ENCODE peak calls at places on chromosomes 6 and 20, in nine cellular contexts. N, O, D, W, R, C, L, V and Y are unnamed samples.
A peak's percentile ranks its signal among the peaks of the same experiment; 100 is the strongest.

GRCh38 chr6:114304304-114304887 is 38.4 kb downstream of the HS3ST5 start:
- DNase-seq in N (no peak), O (no peak), D (peak; percentile 29), W (peak; percentile 47), R (peak; percentile 4), C (no peak), L (no peak), V (peak; percentile 4), Y (no peak)

GRCh38 chr20:63536997-63537524 is at the start of gene PTK6:
- DNase-seq in N (peak; percentile 75), O (no peak), D (no peak), W (no peak), R (no peak), C (peak; percentile 81), L (no peak), V (no peak), Y (no peak)

GRCh38 chr6:74720923-74721322 is 484.9 kb downstream of the COL12A1 start:
- DNase-seq in N (no peak), O (no peak), D (no peak), W (peak; percentile 18), R (no peak), C (no peak), L (no peak), V (no peak), Y (no peak)

GRCh38 chr6:41699063-41699462 is 36.3 kb downstream of the TFEB start:
- DNase-seq in N (no peak), O (no peak), D (no peak), W (no peak), R (no peak), C (peak; percentile 25), L (no peak), V (no peak), Y (no peak)

GRCh38 chr20:48682529-48683385 is 145.0 kb downstream of the PREX1 start:
- DNase-seq in N (peak; percentile 89), O (peak; percentile 85), D (peak; percentile 99), W (peak; percentile 98), R (peak; percentile 94), C (peak; percentile 93), L (no peak), V (no peak), Y (peak; percentile 95)

GRCh38 chr20:59291740-59292139 is 8.7 kb upstream of the EDN3 start:
- DNase-seq in N (no peak), O (no peak), D (no peak), W (no peak), R (no peak), C (no peak), L (no peak), V (no peak), Y (no peak)

GRCh38 chr6:111411978-111412574 is 70.9 kb downstream of the REV3L start:
- DNase-seq in N (no peak), O (no peak), D (no peak), W (no peak), R (no peak), C (no peak), L (no peak), V (no peak), Y (no peak)

GRCh38 chr20:23636182-23636907 is 1.4 kb downstream of the CST3 start:
- DNase-seq in N (no peak), O (no peak), D (no peak), W (no peak), R (no peak), C (no peak), L (no peak), V (no peak), Y (no peak)

GRCh38 chr20:19812696-19813095 is 54.6 kb downstream of the RIN2 start:
- DNase-seq in N (no peak), O (no peak), D (no peak), W (no peak), R (no peak), C (no peak), L (no peak), V (no peak), Y (no peak)

GRCh38 chr6:90490030-90490429 is 96.8 kb downstream of the MAP3K7 start:
- DNase-seq in N (no peak), O (no peak), D (no peak), W (peak; percentile 29), R (no peak), C (no peak), L (no peak), V (no peak), Y (no peak)

GRCh38 chr6:80425089-80425823 is 318.8 kb downstream of the BCKDHB start:
- DNase-seq in N (no peak), O (no peak), D (peak; percentile 95), W (peak; percentile 82), R (peak; percentile 87), C (no peak), L (no peak), V (no peak), Y (no peak)

GRCh38 chr20:9071976-9072726 is 3.3 kb downstream of the PLCB4 start:
- DNase-seq in N (no peak), O (no peak), D (peak; percentile 40), W (no peak), R (peak; percentile 34), C (no peak), L (no peak), V (no peak), Y (no peak)

GRCh38 chr6:162526960-162527359 is 200.6 kb downstream of the PRKN start:
- DNase-seq in N (no peak), O (no peak), D (no peak), W (no peak), R (no peak), C (no peak), L (no peak), V (no peak), Y (no peak)

GRCh38 chr6:116111552-116112528 is 11.2 kb downstream of the NT5DC1 start:
- DNase-seq in N (no peak), O (no peak), D (peak; percentile 65), W (peak; percentile 65), R (peak; percentile 44), C (no peak), L (no peak), V (no peak), Y (no peak)

GRCh38 chr6:127289934-127290333 is 23.3 kb downstream of the RNF146 start:
- DNase-seq in N (peak; percentile 39), O (no peak), D (no peak), W (no peak), R (no peak), C (no peak), L (no peak), V (no peak), Y (no peak)

GRCh38 chr20:58613061-58613854 is 37.8 kb upstream of the STX16 start:
- DNase-seq in N (no peak), O (no peak), D (no peak), W (no peak), R (no peak), C (no peak), L (no peak), V (no peak), Y (no peak)

GRCh38 chr6:161444966-161445799 is 171.3 kb upstream of the AGPAT4 start:
- DNase-seq in N (no peak), O (no peak), D (no peak), W (no peak), R (no peak), C (no peak), L (no peak), V (no peak), Y (no peak)

GRCh38 chr6:128284128-128284527 is 236.3 kb downstream of the PTPRK start:
- DNase-seq in N (no peak), O (no peak), D (no peak), W (no peak), R (no peak), C (peak; percentile 33), L (no peak), V (no peak), Y (no peak)

GRCh38 chr20:25676164-25676809 is 20.4 kb downstream of the ZNF337 start:
- DNase-seq in N (no peak), O (no peak), D (peak; percentile 64), W (peak; percentile 67), R (peak; percentile 60), C (no peak), L (no peak), V (no peak), Y (no peak)